ENCODE peak calls at places on chromosomes 7 and 10, in nine cellular contexts. J is GM23338, W is foreskin fibroblast, B is fibroblast of lung, L is HFF-Myc, D is astrocyte of the spinal cord, K is choroid plexus epithelial cell, I is uterus, C is lung. A is an unnamed sample.

GRCh38 chr7:73308665-73309214 is at the start of gene NSUN5:
- DNase-seq in C (peak), I (peak), B (peak), J (peak), K (peak), L (peak), D (peak), W (peak), A (peak)

GRCh38 chr10:11344550-11344949 is 266.9 kb downstream of the USP6NL start:
- DNase-seq in W (no peak), L (no peak), I (no peak), D (no peak), C (no peak), B (no peak), K (no peak), J (peak), A (no peak)

GRCh38 chr10:129713659-129714265 is 246.7 kb downstream of the MGMT start:
- DNase-seq in D (no peak), I (no peak), J (no peak), B (no peak), K (no peak), L (no peak), W (no peak), C (no peak), A (no peak)

GRCh38 chr10:101840741-101841453 is 2.7 kb downstream of the KCNIP2 start:
- DNase-seq in I (peak), K (peak), W (peak), J (peak), D (peak), B (peak), L (peak), C (peak), A (peak)

GRCh38 chr10:102066421-102067068 is 1.4 kb downstream of the HPS6 start:
- DNase-seq in I (peak), K (no peak), D (no peak), B (no peak), C (no peak), J (no peak), W (no peak), L (no peak), A (no peak)

GRCh38 chr10:84341538-84341856 is 13.1 kb downstream of the CCSER2 start:
- DNase-seq in J (peak), W (no peak), B (no peak), I (no peak), D (no peak), L (no peak), C (no peak), K (no peak), A (no peak)

GRCh38 chr7:157541796-157542668 is 205.2 kb downstream of the DNAJB6 start:
- DNase-seq in J (no peak), C (no peak), K (no peak), D (no peak), I (no peak), W (no peak), B (no peak), L (no peak), A (no peak)

GRCh38 chr7:23530355-23530754 is 1.4 kb downstream of the TRA2A start:
- DNase-seq in W (no peak), K (peak), L (no peak), D (peak), C (no peak), J (peak), I (no peak), B (peak), A (peak)

GRCh38 chr10:86662186-86663045 is 5.9 kb upstream of the LDB3 start:
- DNase-seq in J (no peak), L (no peak), D (no peak), B (no peak), C (no peak), I (no peak), K (no peak), W (no peak), A (no peak)

GRCh38 chr10:25455980-25456567 is 281.3 kb downstream of the GPR158 start:
- DNase-seq in B (no peak), W (no peak), J (no peak), K (peak), C (no peak), D (no peak), I (no peak), L (no peak), A (peak)
- H3K4me3 ChIP-seq in B (no peak), W (no peak), J (peak), K (no peak), C (no peak), D (no peak), I (no peak), L (no peak), A (no peak)

DNA sequence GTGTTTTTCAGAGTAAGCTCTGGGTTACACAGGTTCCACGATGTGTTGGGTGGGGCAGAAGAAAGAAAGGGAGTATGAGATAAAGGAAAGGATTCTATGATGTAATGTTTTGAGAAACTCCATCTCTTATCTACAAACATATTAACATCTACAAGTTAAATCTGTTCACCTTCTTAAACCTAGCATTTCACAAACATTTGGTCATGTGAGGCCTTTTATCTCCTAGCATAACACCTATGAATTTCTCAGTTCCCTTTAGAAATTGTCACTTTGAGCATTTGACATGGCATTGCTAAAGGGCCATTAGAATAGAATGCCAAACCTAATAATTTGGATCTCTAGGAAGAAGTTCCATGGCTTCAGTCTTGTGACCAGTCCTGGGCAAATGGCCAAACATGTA is 217.1 kb upstream of the AOAH start:
- DNase-seq in W (no peak), K (no peak), J (no peak), I (no peak), C (no peak), L (no peak), B (no peak), D (no peak), A (no peak)
- TF ChIP-seq CTCF in W (no peak), K (no peak), J (no peak), I (no peak), C (no peak), L (no peak), B (no peak), D (no peak), A (no peak)

DNA sequence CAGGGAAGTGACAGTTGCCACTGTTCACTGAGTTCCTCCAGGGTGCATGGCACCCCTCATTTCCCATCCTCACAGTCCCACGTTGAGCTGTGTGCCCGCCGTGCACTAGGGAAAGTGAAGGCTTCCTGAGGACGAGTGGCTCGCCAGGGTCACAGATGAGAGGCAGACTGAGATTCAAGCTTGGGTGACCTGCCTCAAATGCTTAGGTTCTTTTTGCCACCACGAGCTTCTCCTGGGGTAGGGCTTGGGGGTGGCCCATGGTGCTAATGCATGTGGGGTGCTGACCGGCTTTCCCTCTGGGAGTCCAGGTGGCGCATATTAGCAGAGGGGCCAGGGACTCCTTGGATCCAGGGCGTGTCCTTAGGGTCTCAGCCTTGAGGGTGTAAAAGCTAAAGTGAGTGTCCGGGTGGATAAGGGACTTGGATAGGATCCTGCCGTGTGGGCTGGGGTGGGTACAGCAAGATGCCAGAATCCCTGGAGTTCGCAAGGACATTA is 1.9 kb downstream of the CALHM2 start:
- DNase-seq in B (no peak), I (no peak), K (no peak), J (no peak), L (no peak), D (no peak), W (no peak), C (no peak), A (no peak)
- H3K4me3 ChIP-seq in B (peak), I (peak), K (no peak), J (no peak), L (peak), D (no peak), W (peak), C (no peak), A (peak)

GRCh38 chr10:31833753-31834152 is 94.9 kb downstream of the ARHGAP12 start:
- DNase-seq in J (peak), D (peak), L (no peak), W (no peak), I (no peak), C (no peak), B (no peak), K (no peak), A (no peak)

GRCh38 chr10:31832261-31832660 is 96.4 kb downstream of the ARHGAP12 start:
- DNase-seq in L (no peak), J (no peak), I (no peak), D (no peak), B (no peak), C (no peak), K (no peak), W (no peak), A (no peak)

GRCh38 chr10:31838065-31838464 is 90.6 kb downstream of the ARHGAP12 start:
- DNase-seq in B (no peak), C (no peak), I (no peak), L (no peak), D (no peak), W (no peak), K (no peak), J (no peak), A (no peak)

GRCh38 chr10:31838709-31839108 is 89.9 kb downstream of the ARHGAP12 start:
- DNase-seq in L (no peak), I (no peak), K (no peak), D (no peak), J (peak), C (no peak), W (no peak), B (no peak), A (no peak)

GRCh38 chr10:31836569-31837406 is 91.8 kb downstream of the ARHGAP12 start:
- DNase-seq in W (peak), I (no peak), D (peak), J (peak), B (peak), L (no peak), K (peak), C (no peak), A (peak)
- TF ChIP-seq CTCF in W (peak), I (peak), D (peak), J (peak), B (peak), L (peak), K (peak), C (peak), A (peak)